ENCODE peak calls at places on chromosomes 6 and 20, in four cellular contexts. V is neural progenitor cell, Y is uterus, N is prostate gland. E is an unnamed sample.

GRCh38 chr6:70686548-70687133 is 19.0 kb downstream of the SMAP1 start:
- DNase-seq in V (peak; percentile 40), Y (no peak), N (peak; percentile 36), E (no peak)

GRCh38 chr6:167676000-167676665 is 150.6 kb upstream of the AFDN start:
- DNase-seq in V (peak; percentile 34), Y (peak; percentile 47), N (no peak), E (no peak)

GRCh38 chr6:164025180-164025579 is 610.7 kb downstream of the QKI start:
- DNase-seq in V (no peak), Y (no peak), N (no peak), E (no peak)

GRCh38 chr20:62196286-62196685 is 13.5 kb downstream of the MTG2 start:
- DNase-seq in V (no peak), Y (no peak), N (no peak), E (no peak)

GRCh38 chr20:18738055-18738454 is 75.5 kb upstream of the SCP2D1 start:
- DNase-seq in V (no peak), Y (no peak), N (no peak), E (no peak)

GRCh38 chr20:53839423-53840176 is 230.8 kb downstream of the BCAS1 start:
- DNase-seq in V (no peak), Y (no peak), N (no peak), E (no peak)

GRCh38 chr6:124984668-124985338 is 22.6 kb downstream of the RNF217 start:
- DNase-seq in V (no peak), Y (no peak), N (no peak), E (no peak)

GRCh38 chr20:36540551-36541211 is 638 bp upstream of the MYL9 start:
- DNase-seq in V (peak; percentile 24), Y (peak; percentile 49), N (no peak), E (no peak)

GRCh38 chr20:13554076-13554475 is 84.7 kb downstream of the TASP1 start:
- DNase-seq in V (no peak), Y (no peak), N (no peak), E (no peak)

GRCh38 chr20:11965602-11966001 is 47.9 kb downstream of the BTBD3 start:
- DNase-seq in V (no peak), Y (no peak), N (no peak), E (no peak)

GRCh38 chr6:25350593-25350992 is 71.4 kb downstream of the CARMIL1 start:
- DNase-seq in V (no peak), Y (no peak), N (no peak), E (no peak)

GRCh38 chr20:64161595-64162238 is 2.5 kb upstream of the MYT1 start:
- DNase-seq in V (peak; percentile 96), Y (no peak), N (peak; percentile 37), E (no peak)

GRCh38 chr6:46626228-46626909 is 26.2 kb downstream of the CYP39A1 start:
- DNase-seq in V (peak; percentile 13), Y (no peak), N (no peak), E (no peak)

GRCh38 chr6:64376394-64376793 is 740.8 kb downstream of the PHF3 start:
- DNase-seq in V (peak; percentile 74), Y (no peak), N (no peak), E (no peak)

GRCh38 chr20:63356931-63357879 is 3.9 kb downstream of the CHRNA4 start:
- DNase-seq in V (no peak), Y (no peak), N (no peak), E (no peak)

GRCh38 chr6:16712250-16712930 is 48.9 kb downstream of the ATXN1 start:
- DNase-seq in V (no peak), Y (no peak), N (no peak), E (no peak)

GRCh38 chr20:64077094-64077493 is 2.2 kb downstream of the RGS19 start:
- DNase-seq in V (no peak), Y (no peak), N (no peak), E (no peak)

GRCh38 chr6:70307008-70307407 is 4.1 kb upstream of the COL9A1 start:
- DNase-seq in V (no peak), Y (no peak), N (no peak), E (no peak)

GRCh38 chr6:95185874-95186273 is 391.5 kb upstream of the MANEA start:
- DNase-seq in V (no peak), Y (no peak), N (no peak), E (no peak)

GRCh38 chr20:56245761-56246160 is 2.8 kb upstream of the MC3R start:
- DNase-seq in V (no peak), Y (no peak), N (no peak), E (no peak)

GRCh38 chr6:159745081-159745480 is 16.8 kb upstream of the ACAT2 start:
- DNase-seq in V (no peak), Y (no peak), N (no peak), E (no peak)

GRCh38 chr6:53294095-53294494 is 54.7 kb downstream of the ELOVL5 start:
- DNase-seq in V (peak; percentile 64), Y (no peak), N (no peak), E (no peak)

GRCh38 chr6:105780146-105780860 is 305.8 kb upstream of the PRDM1 start:
- DNase-seq in V (no peak), Y (no peak), N (no peak), E (no peak)

GRCh38 chr6:149259753-149260152 is 57.8 kb upstream of the TAB2 start:
- DNase-seq in V (no peak), Y (no peak), N (no peak), E (no peak)

GRCh38 chr20:1417273-1417672 is 24.4 kb upstream of the FKBP1A start:
- DNase-seq in V (no peak), Y (no peak), N (no peak), E (no peak)

GRCh38 chr6:23137596-23137995 is 568.2 kb downstream of the HDGFL1 start:
- DNase-seq in V (no peak), Y (no peak), N (no peak), E (no peak)

GRCh38 chr6:121881974-121882667 is 446.7 kb downstream of the GJA1 start:
- DNase-seq in V (no peak), Y (no peak), N (no peak), E (no peak)

GRCh38 chr6:135226537-135226936 is 45.4 kb downstream of the MYB start:
- DNase-seq in V (no peak), Y (no peak), N (no peak), E (no peak)

GRCh38 chr6:38997128-38997761 is 51.3 kb upstream of the GLP1R start:
- DNase-seq in V (peak; percentile 75), Y (no peak), N (no peak), E (no peak)

GRCh38 chr6:84103029-84103428 is 69.5 kb downstream of the MRAP2 start:
- DNase-seq in V (no peak), Y (no peak), N (no peak), E (no peak)

GRCh38 chr20:4164246-4164645 is 148.9 kb upstream of the RNF24 start:
- DNase-seq in V (no peak), Y (no peak), N (no peak), E (no peak)

GRCh38 chr6:157944983-157945931 is 36.4 kb upstream of the SYNJ2 start:
- DNase-seq in V (no peak), Y (no peak), N (no peak), E (no peak)

GRCh38 chr6:52642381-52642780 is 28.5 kb upstream of the TMEM14A start:
- DNase-seq in V (peak; percentile 37), Y (no peak), N (no peak), E (no peak)

GRCh38 chr6:32852844-32853540 is 512 bp downstream of the TAP1 start:
- DNase-seq in V (peak; percentile 54), Y (peak; percentile 50), N (peak; percentile 53), E (peak; percentile 52)

GRCh38 chr6:32854376-32855178 is 585 bp downstream of the PSMB9 start:
- DNase-seq in V (no peak), Y (peak; percentile 65), N (peak; percentile 43), E (no peak)

GRCh38 chr6:32852018-32852843 is 1.3 kb downstream of the TAP1 start:
- DNase-seq in V (no peak), Y (peak; percentile 55), N (peak; percentile 50), E (no peak)

GRCh38 chr6:32855467-32856174 is 1.6 kb downstream of the PSMB9 start:
- DNase-seq in V (no peak), Y (no peak), N (no peak), E (no peak)

GRCh38 chr6:32853541-32854375 is at the start of the genes PSMB9 and TAP1:
- DNase-seq in V (peak; percentile 96), Y (peak; percentile 97), N (peak; percentile 96), E (peak; percentile 92)
- H3K27me3 ChIP-seq in V (peaks cover 70% of the 10 kb centered on the region), Y (no peaks in the 10 kb centered on the region), N (no peaks in the 10 kb centered on the region), E (no peaks in the 10 kb centered on the region)

DNA sequence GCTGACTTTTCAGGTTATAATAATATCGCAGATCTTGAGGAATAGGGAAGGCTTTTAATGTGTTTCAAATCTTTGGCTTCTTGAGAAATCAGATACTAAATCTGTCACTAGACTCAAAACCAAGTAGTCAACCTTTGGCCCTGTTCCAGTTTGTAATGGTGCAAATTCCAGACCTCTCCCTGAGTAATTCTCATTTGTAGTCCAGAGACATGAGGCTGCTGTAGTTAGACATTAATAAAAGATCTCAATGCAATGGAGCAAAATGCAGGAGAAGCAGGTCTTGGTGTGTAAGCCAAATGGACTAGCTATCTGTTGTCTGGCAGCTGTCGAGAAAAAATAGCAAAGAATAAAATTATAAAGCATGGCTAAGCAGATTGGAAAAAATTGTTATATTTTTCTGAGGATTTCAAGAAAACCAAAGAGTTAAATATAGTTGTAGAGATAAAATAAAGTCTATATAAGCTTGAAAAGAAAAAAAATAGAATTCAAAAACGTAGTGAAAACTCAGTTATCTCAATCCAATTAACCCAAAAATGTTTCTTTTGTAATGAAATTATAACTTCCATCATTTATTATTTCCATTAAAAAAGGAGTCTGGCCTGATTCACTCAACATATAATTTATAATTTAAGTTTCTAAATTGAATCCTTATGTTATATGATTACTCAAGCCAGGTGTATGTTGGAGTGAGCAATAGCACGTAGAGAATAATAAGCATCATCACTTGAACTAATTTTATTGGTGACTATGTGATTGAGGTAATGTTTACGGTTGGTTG is 161.5 kb upstream of the ADGRB3 start:
- DNase-seq in V (no peak), Y (no peak), N (no peak), E (no peak)
- H3K4me3 ChIP-seq in V (no peak overlapping the region), Y (no peak overlapping the region), N (no peak overlapping the region), E (no peak overlapping the region)

GRCh38 chr6:100449239-100449691 is 15.5 kb downstream of the SIM1 start:
- DNase-seq in V (no peak), Y (no peak), N (no peak), E (no peak)

GRCh38 chr6:100445512-100445911 is 19.2 kb downstream of the SIM1 start:
- DNase-seq in V (no peak), Y (no peak), N (no peak), E (no peak)

GRCh38 chr6:100446922-100447899 is 17.5 kb downstream of the SIM1 start:
- DNase-seq in V (peak; percentile 62), Y (no peak), N (no peak), E (no peak)

GRCh38 chr6:100446115-100446921 is 18.4 kb downstream of the SIM1 start:
- DNase-seq in V (peak; percentile 71), Y (no peak), N (no peak), E (no peak)

GRCh38 chr6:100447900-100448700 is 16.6 kb downstream of the SIM1 start:
- DNase-seq in V (no peak), Y (no peak), N (no peak), E (no peak)
- H3K27me3 ChIP-seq in V (peaks cover 100% of the 10 kb centered on the region), Y (peaks cover 47% of the 10 kb centered on the region), N (peaks cover 34% of the 10 kb centered on the region), E (peaks cover 96% of the 10 kb centered on the region)

GRCh38 chr20:25865715-25866656 is 169.3 kb upstream of the ZNF337 start:
- DNase-seq in V (peak; percentile 90), Y (peak; percentile 59), N (peak; percentile 57), E (peak; percentile 90)

GRCh38 chr20:25864326-25864970 is 167.8 kb upstream of the ZNF337 start:
- DNase-seq in V (no peak), Y (no peak), N (no peak), E (no peak)

GRCh38 chr20:25864986-25865714 is 168.5 kb upstream of the ZNF337 start:
- DNase-seq in V (no peak), Y (no peak), N (no peak), E (no peak)

GRCh38 chr20:25863536-25864325 is 167.1 kb upstream of the ZNF337 start:
- DNase-seq in V (peak; percentile 45), Y (no peak), N (no peak), E (peak; percentile 52)

GRCh38 chr20:25867776-25868649 is 171.4 kb upstream of the ZNF337 start:
- DNase-seq in V (peak; percentile 86), Y (peak; percentile 70), N (peak; percentile 48), E (peak; percentile 91)
- H3K4me3 ChIP-seq in V (peak overlapping the region; percentile 50), Y (peak overlapping the region; percentile 23), N (peak overlapping the region; percentile 12), E (peak overlapping the region; percentile 80)

E was measured in dorsolateral prefrontal cortex.